ENCODE peak calls at places on chromosome 5, in five cellular contexts. O is fibroblast of the aortic adventitia, R is neural progenitor cell, N is Caki2, I is dermis blood vessel endothelial cell. G is an unnamed sample.

GRCh38 chr5:5638193-5638592 is 215.7 kb downstream of the ICE1 start:
- DNase-seq in O (no peak), R (no peak), N (no peak), I (no peak), G (no peak)

GRCh38 chr5:13478831-13479465 is 465.5 kb downstream of the DNAH5 start:
- DNase-seq in O (peak), R (peak), N (peak), I (peak), G (peak)

GRCh38 chr5:82092-82491 is 9.9 kb upstream of the PLEKHG4B start:
- DNase-seq in O (peak), R (peak), N (no peak), I (no peak), G (no peak)

GRCh38 chr5:74490814-74491213 is 149.7 kb downstream of the ENC1 start:
- DNase-seq in O (no peak), R (no peak), N (no peak), I (no peak), G (no peak)

GRCh38 chr5:158410976-158411375 is 552.0 kb upstream of the CLINT1 start:
- DNase-seq in O (peak), R (no peak), N (no peak), I (no peak), G (no peak)

GRCh38 chr5:109865636-109866035 is 175.9 kb downstream of the MAN2A1 start:
- DNase-seq in O (peak), R (no peak), N (peak), I (peak), G (no peak)

GRCh38 chr5:178364326-178364675 is 131.7 kb upstream of the PHYKPL start:
- DNase-seq in O (no peak), R (no peak), N (no peak), I (no peak), G (no peak)

GRCh38 chr5:176910161-176910560 is 11.0 kb upstream of the HK3 start:
- DNase-seq in O (no peak), R (no peak), N (no peak), I (no peak), G (no peak)

GRCh38 chr5:108655750-108656450 is 91.8 kb upstream of the FER start:
- DNase-seq in O (peak), R (no peak), N (no peak), I (peak), G (no peak)

GRCh38 chr5:135450328-135450727 is 1.8 kb downstream of the TIFAB start:
- DNase-seq in O (no peak), R (no peak), N (no peak), I (no peak), G (no peak)

GRCh38 chr5:151156732-151157402 is 712 bp downstream of the ANXA6 start:
- DNase-seq in O (no peak), R (peak), N (peak), I (peak), G (no peak)

GRCh38 chr5:105573575-105573974 is 2011.0 kb upstream of the NUDT12 start:
- DNase-seq in O (no peak), R (no peak), N (no peak), I (no peak), G (no peak)

GRCh38 chr5:173882632-173883031 is 5.5 kb upstream of the CPEB4 start:
- DNase-seq in O (no peak), R (no peak), N (peak), I (no peak), G (no peak)

GRCh38 chr5:98770911-98771322 is 2.5 kb upstream of the RGMB start:
- DNase-seq in O (peak), R (no peak), N (peak), I (peak), G (peak)

GRCh38 chr5:53825016-53825415 is 264.6 kb downstream of the NDUFS4 start:
- DNase-seq in O (no peak), R (peak), N (no peak), I (no peak), G (no peak)

GRCh38 chr5:98934581-98934980 is 5.8 kb upstream of the CHD1 start:
- DNase-seq in O (peak), R (no peak), N (peak), I (no peak), G (peak)

GRCh38 chr5:69292349-69292748 is 40.3 kb downstream of the CCDC125 start:
- DNase-seq in O (no peak), R (peak), N (no peak), I (no peak), G (no peak)

GRCh38 chr5:143606043-143606752 is 202.7 kb upstream of the NR3C1 start:
- DNase-seq in O (no peak), R (no peak), N (no peak), I (no peak), G (no peak)

GRCh38 chr5:170182461-170182860 is 50.3 kb upstream of the C5orf58 start:
- DNase-seq in O (no peak), R (peak), N (no peak), I (no peak), G (no peak)

GRCh38 chr5:78907255-78907886 is 77.7 kb downstream of the ARSB start:
- DNase-seq in O (peak), R (no peak), N (no peak), I (peak), G (peak)

GRCh38 chr5:125409101-125409495 is 662.7 kb upstream of the ZNF608 start:
- DNase-seq in O (no peak), R (peak), N (peak), I (peak), G (peak)

GRCh38 chr5:15966066-15966640 is 213.4 kb downstream of the MARCHF11 start:
- DNase-seq in O (no peak), R (no peak), N (no peak), I (no peak), G (no peak)

GRCh38 chr5:61603211-61603908 is 271.3 kb downstream of the ZSWIM6 start:
- DNase-seq in O (peak), R (no peak), N (no peak), I (no peak), G (no peak)

GRCh38 chr5:98443916-98444315 is 329.5 kb upstream of the RGMB start:
- DNase-seq in O (no peak), R (no peak), N (no peak), I (no peak), G (no peak)

GRCh38 chr5:30539004-30539634 is 654.4 kb upstream of the CDH6 start:
- DNase-seq in O (peak), R (no peak), N (no peak), I (no peak), G (no peak)

GRCh38 chr5:95617057-95617456 is 2.8 kb upstream of the GPR150 start:
- DNase-seq in O (peak), R (no peak), N (no peak), I (peak), G (no peak)

GRCh38 chr5:89437450-89438435 is 554.8 kb upstream of the MEF2C start:
- DNase-seq in O (peak), R (no peak), N (peak), I (no peak), G (no peak)

GRCh38 chr5:44729536-44729935 is 79.2 kb upstream of the MRPS30 start:
- DNase-seq in O (peak), R (no peak), N (no peak), I (no peak), G (no peak)

GRCh38 chr5:169534311-169534880 is 49.2 kb upstream of the SPDL1 start:
- DNase-seq in O (peak), R (no peak), N (no peak), I (no peak), G (no peak)

GRCh38 chr5:149162401-149163084 is 21.2 kb downstream of the ABLIM3 start:
- DNase-seq in O (no peak), R (no peak), N (peak), I (peak), G (no peak)

GRCh38 chr5:14486486-14486885 is 95.1 kb upstream of the OTULINL start:
- DNase-seq in O (no peak), R (no peak), N (no peak), I (no peak), G (no peak)

GRCh38 chr5:5360878-5361520 is 61.5 kb upstream of the ICE1 start:
- DNase-seq in O (no peak), R (peak), N (no peak), I (no peak), G (no peak)

GRCh38 chr5:134371834-134372340 is 518 bp downstream of the UBE2B start:
- DNase-seq in O (peak), R (peak), N (no peak), I (peak), G (peak)

GRCh38 chr5:29054694-29055093 is 2016.3 kb upstream of the CDH9 start:
- DNase-seq in O (no peak), R (no peak), N (no peak), I (no peak), G (no peak)

GRCh38 chr5:90473321-90474234 is 993 bp downstream of the MBLAC2 start:
- DNase-seq in O (peak), R (peak), N (peak), I (peak), G (peak)

GRCh38 chr5:145936401-145937131 is at the start of gene SH3RF2:
- DNase-seq in O (peak), R (peak), N (peak), I (peak), G (peak)

GRCh38 chr5:54760182-54760935 is 225.0 kb downstream of the ESM1 start:
- DNase-seq in O (no peak), R (no peak), N (no peak), I (peak), G (no peak)

GRCh38 chr5:159786901-159787691 is 129.2 kb upstream of the ADRA1B start:
- DNase-seq in O (peak), R (no peak), N (no peak), I (no peak), G (no peak)